ENCODE peak calls at places on chromosome 13, in ten cellular contexts. One of them, this sample, is unnamed. For H3K36me3, the result is how much of the 10 kb centered on the place peaks cover.

GRCh38 chr13:42048625-42049453 is at the start of gene DGKH:
- DNase-seq in sigmoid colon: peak
- DNase-seq in H1: peak
- DNase-seq in K562: peak
- DNase-seq in GM12878: no peak
- DNase-seq in suprapubic skin: peak
- DNase-seq in ovary: peak
- DNase-seq in transverse colon: peak
- DNase-seq in upper lobe of left lung: peak
- DNase-seq in stomach: peak
- DNase-seq in this sample: peak

GRCh38 chr13:39787086-39787487 is 131.6 kb downstream of the COG6 start:
- DNase-seq in suprapubic skin: no peak
- DNase-seq in sigmoid colon: no peak
- DNase-seq in upper lobe of left lung: no peak
- DNase-seq in transverse colon: no peak
- DNase-seq in GM12878: no peak
- DNase-seq in stomach: no peak
- DNase-seq in K562: no peak
- DNase-seq in ovary: no peak
- DNase-seq in H1: no peak
- DNase-seq in this sample: peak

GRCh38 chr13:20772401-20773131 is 1.2 kb downstream of the EEF1AKMT1 start:
- DNase-seq in stomach: no peak
- DNase-seq in K562: no peak
- DNase-seq in GM12878: no peak
- DNase-seq in ovary: no peak
- DNase-seq in transverse colon: no peak
- DNase-seq in H1: no peak
- DNase-seq in suprapubic skin: no peak
- DNase-seq in sigmoid colon: no peak
- DNase-seq in upper lobe of left lung: no peak
- DNase-seq in this sample: no peak

GRCh38 chr13:23667750-23668149 is 97.5 kb downstream of the TNFRSF19 start:
- DNase-seq in GM12878: no peak
- DNase-seq in ovary: no peak
- DNase-seq in upper lobe of left lung: no peak
- DNase-seq in sigmoid colon: no peak
- DNase-seq in H1: peak
- DNase-seq in transverse colon: no peak
- DNase-seq in suprapubic skin: no peak
- DNase-seq in K562: no peak
- DNase-seq in stomach: no peak
- DNase-seq in this sample: no peak

GRCh38 chr13:93862259-93862658 is 617.2 kb downstream of the DCT start:
- DNase-seq in H1: no peak
- DNase-seq in sigmoid colon: no peak
- DNase-seq in K562: no peak
- DNase-seq in ovary: no peak
- DNase-seq in upper lobe of left lung: no peak
- DNase-seq in GM12878: no peak
- DNase-seq in transverse colon: no peak
- DNase-seq in suprapubic skin: no peak
- DNase-seq in stomach: no peak
- DNase-seq in this sample: no peak

GRCh38 chr13:112895521-112896465 is 73.2 kb upstream of the MCF2L start:
- DNase-seq in sigmoid colon: no peak
- DNase-seq in H1: no peak
- DNase-seq in upper lobe of left lung: no peak
- DNase-seq in transverse colon: no peak
- DNase-seq in suprapubic skin: no peak
- DNase-seq in stomach: no peak
- DNase-seq in GM12878: no peak
- DNase-seq in K562: no peak
- DNase-seq in ovary: no peak
- DNase-seq in this sample: no peak

GRCh38 chr13:33264620-33264978 is 21.0 kb downstream of the STARD13 start:
- DNase-seq in transverse colon: peak
- DNase-seq in upper lobe of left lung: peak
- DNase-seq in suprapubic skin: no peak
- DNase-seq in sigmoid colon: no peak
- DNase-seq in GM12878: no peak
- DNase-seq in stomach: no peak
- DNase-seq in ovary: no peak
- DNase-seq in H1: no peak
- DNase-seq in K562: no peak
- DNase-seq in this sample: no peak

GRCh38 chr13:108551674-108552073 is 77.7 kb upstream of the MYO16 start:
- DNase-seq in upper lobe of left lung: no peak
- DNase-seq in K562: no peak
- DNase-seq in stomach: no peak
- DNase-seq in H1: no peak
- DNase-seq in GM12878: no peak
- DNase-seq in suprapubic skin: no peak
- DNase-seq in ovary: no peak
- DNase-seq in sigmoid colon: no peak
- DNase-seq in transverse colon: no peak
- DNase-seq in this sample: no peak

GRCh38 chr13:34044041-34044440 is 226.1 kb downstream of the RFC3 start:
- DNase-seq in GM12878: no peak
- DNase-seq in suprapubic skin: no peak
- DNase-seq in ovary: no peak
- DNase-seq in transverse colon: no peak
- DNase-seq in H1: no peak
- DNase-seq in sigmoid colon: no peak
- DNase-seq in upper lobe of left lung: no peak
- DNase-seq in K562: no peak
- DNase-seq in stomach: no peak
- DNase-seq in this sample: no peak

GRCh38 chr13:73731564-73731963 is 402.6 kb downstream of the KLF12 start:
- DNase-seq in transverse colon: no peak
- DNase-seq in GM12878: no peak
- DNase-seq in sigmoid colon: no peak
- DNase-seq in K562: no peak
- DNase-seq in suprapubic skin: no peak
- DNase-seq in H1: no peak
- DNase-seq in upper lobe of left lung: no peak
- DNase-seq in stomach: no peak
- DNase-seq in ovary: no peak
- DNase-seq in this sample: no peak

GRCh38 chr13:43611631-43612416 is 174.9 kb downstream of the ENOX1 start:
- DNase-seq in transverse colon: no peak
- DNase-seq in H1: no peak
- DNase-seq in ovary: no peak
- DNase-seq in sigmoid colon: no peak
- DNase-seq in suprapubic skin: no peak
- DNase-seq in upper lobe of left lung: no peak
- DNase-seq in GM12878: no peak
- DNase-seq in K562: no peak
- DNase-seq in stomach: no peak
- DNase-seq in this sample: no peak

GRCh38 chr13:30002577-30002976 is 152.2 kb upstream of the UBL3 start:
- DNase-seq in suprapubic skin: no peak
- DNase-seq in sigmoid colon: no peak
- DNase-seq in upper lobe of left lung: no peak
- DNase-seq in GM12878: no peak
- DNase-seq in stomach: no peak
- DNase-seq in ovary: no peak
- DNase-seq in transverse colon: no peak
- DNase-seq in K562: no peak
- DNase-seq in H1: no peak
- DNase-seq in this sample: no peak

GRCh38 chr13:30355405-30355741 is 48.0 kb upstream of the KATNAL1 start:
- DNase-seq in ovary: no peak
- DNase-seq in transverse colon: no peak
- DNase-seq in H1: peak
- DNase-seq in sigmoid colon: no peak
- DNase-seq in suprapubic skin: no peak
- DNase-seq in upper lobe of left lung: peak
- DNase-seq in GM12878: no peak
- DNase-seq in stomach: peak
- DNase-seq in K562: peak
- DNase-seq in this sample: no peak

GRCh38 chr13:27037571-27037970 is 134.0 kb downstream of the USP12 start:
- DNase-seq in K562: no peak
- DNase-seq in suprapubic skin: no peak
- DNase-seq in GM12878: no peak
- DNase-seq in stomach: no peak
- DNase-seq in sigmoid colon: no peak
- DNase-seq in ovary: no peak
- DNase-seq in H1: no peak
- DNase-seq in upper lobe of left lung: no peak
- DNase-seq in transverse colon: no peak
- DNase-seq in this sample: no peak

GRCh38 chr13:60484865-60485264 is 87.8 kb downstream of the TDRD3 start:
- DNase-seq in GM12878: no peak
- DNase-seq in upper lobe of left lung: no peak
- DNase-seq in K562: no peak
- DNase-seq in H1: no peak
- DNase-seq in stomach: no peak
- DNase-seq in transverse colon: no peak
- DNase-seq in suprapubic skin: no peak
- DNase-seq in ovary: no peak
- DNase-seq in sigmoid colon: no peak
- DNase-seq in this sample: no peak

DNA sequence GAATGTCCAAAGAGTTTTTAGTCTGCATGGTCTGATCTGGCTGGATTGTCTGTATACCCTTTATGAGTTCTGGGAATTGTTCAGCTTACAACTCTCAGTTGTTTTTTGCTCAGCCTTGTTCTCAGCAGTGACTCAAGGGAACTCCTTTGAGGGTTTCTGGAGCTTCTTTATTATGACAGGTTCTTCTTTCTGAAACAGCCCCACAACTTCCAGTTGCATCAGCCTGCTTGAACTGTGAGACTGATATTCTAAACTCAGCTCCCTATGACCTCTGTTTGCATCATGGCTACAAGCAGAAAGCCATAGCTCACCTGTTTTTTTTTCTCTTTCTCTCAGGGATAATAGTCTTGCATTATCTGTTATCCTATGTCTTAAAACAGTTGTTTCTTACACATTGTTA is 85.0 kb downstream of the TDRD3 start:
- DNase-seq in suprapubic skin: no peak
- DNase-seq in upper lobe of left lung: no peak
- DNase-seq in ovary: no peak
- DNase-seq in stomach: no peak
- DNase-seq in transverse colon: no peak
- DNase-seq in H1: no peak
- DNase-seq in sigmoid colon: no peak
- DNase-seq in K562: no peak
- DNase-seq in GM12878: no peak
- DNase-seq in this sample: no peak
- TF ChIP-seq EP300 in suprapubic skin: no peak
- TF ChIP-seq EP300 in upper lobe of left lung: no peak
- TF ChIP-seq EP300 in ovary: no peak
- TF ChIP-seq EP300 in stomach: no peak
- TF ChIP-seq EP300 in transverse colon: no peak
- TF ChIP-seq EP300 in H1: no peak
- TF ChIP-seq EP300 in sigmoid colon: no peak
- TF ChIP-seq EP300 in K562: no peak
- TF ChIP-seq EP300 in GM12878: no peak
- TF ChIP-seq EP300 in this sample: no peak

DNA sequence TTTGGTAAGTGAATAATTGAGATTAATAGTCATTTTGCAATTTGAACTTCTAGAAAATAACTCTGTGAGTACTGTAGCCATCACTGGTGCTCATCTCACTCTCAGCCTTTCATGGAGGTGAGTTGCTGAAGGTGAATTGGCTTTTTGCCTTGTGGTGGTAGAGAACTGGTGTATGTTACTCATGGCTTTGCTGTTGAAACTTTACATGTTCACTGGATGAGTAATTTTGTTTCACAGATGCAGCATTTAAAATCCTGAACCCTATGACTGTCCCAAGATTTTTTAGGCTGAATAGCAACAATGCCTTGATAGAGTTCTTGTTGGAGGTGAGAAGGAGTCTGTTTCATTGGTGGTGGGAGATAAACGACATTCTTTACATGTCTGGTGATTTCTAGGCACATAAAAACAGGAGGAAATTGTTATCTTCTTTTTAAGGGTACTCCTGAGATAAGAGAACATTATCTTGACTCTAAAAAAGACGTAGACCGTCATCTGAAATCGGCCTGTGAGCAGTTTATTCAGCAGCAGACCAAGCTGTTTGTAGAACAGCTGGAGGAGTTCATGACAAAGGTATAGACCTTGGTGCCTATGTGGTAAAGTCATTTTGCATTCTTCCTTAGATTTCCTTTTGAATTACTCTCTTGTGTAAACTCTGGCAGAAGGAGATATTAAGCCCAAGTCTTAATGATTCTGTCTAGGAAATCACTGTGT is 53.9 kb downstream of the COG3 start:
- DNase-seq in stomach: no peak
- DNase-seq in upper lobe of left lung: no peak
- DNase-seq in H1: no peak
- DNase-seq in K562: no peak
- DNase-seq in suprapubic skin: no peak
- DNase-seq in transverse colon: no peak
- DNase-seq in sigmoid colon: no peak
- DNase-seq in GM12878: no peak
- DNase-seq in ovary: no peak
- DNase-seq in this sample: no peak
- H3K36me3 ChIP-seq in stomach: half or more
- H3K36me3 ChIP-seq in upper lobe of left lung: under half
- H3K36me3 ChIP-seq in H1: half or more
- H3K36me3 ChIP-seq in K562: half or more
- H3K36me3 ChIP-seq in suprapubic skin: half or more
- H3K36me3 ChIP-seq in transverse colon: half or more
- H3K36me3 ChIP-seq in sigmoid colon: under half
- H3K36me3 ChIP-seq in GM12878: under half
- H3K36me3 ChIP-seq in ovary: under half
- H3K36me3 ChIP-seq in this sample: under half

DNA sequence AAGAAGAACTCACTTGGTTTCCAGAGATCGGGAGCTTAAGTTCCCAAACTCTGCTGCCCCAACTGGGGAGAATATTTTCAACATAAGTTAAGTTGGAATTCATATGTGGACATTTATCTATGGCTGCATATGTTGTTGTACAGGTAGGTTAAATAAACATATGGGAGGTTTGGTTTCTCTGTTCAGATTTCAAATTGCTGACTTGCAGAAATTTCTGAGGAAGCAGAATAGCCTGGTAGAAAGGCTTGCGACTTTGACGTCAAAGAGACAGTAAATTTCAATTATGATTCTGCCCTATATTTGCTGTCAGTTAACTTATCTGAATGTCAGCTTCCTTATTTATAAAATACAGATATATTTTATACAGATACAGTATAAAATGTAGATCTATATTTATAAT is 40.0 kb upstream of the TPP2 start:
- DNase-seq in stomach: no peak
- DNase-seq in upper lobe of left lung: no peak
- DNase-seq in H1: no peak
- DNase-seq in GM12878: no peak
- DNase-seq in ovary: no peak
- DNase-seq in K562: no peak
- DNase-seq in sigmoid colon: no peak
- DNase-seq in suprapubic skin: no peak
- DNase-seq in transverse colon: no peak
- DNase-seq in this sample: no peak
- TF ChIP-seq POLR2A in stomach: no peak
- TF ChIP-seq POLR2A in upper lobe of left lung: no peak
- TF ChIP-seq POLR2A in H1: no peak
- TF ChIP-seq POLR2A in GM12878: no peak
- TF ChIP-seq POLR2A in ovary: no peak
- TF ChIP-seq POLR2A in K562: no peak
- TF ChIP-seq POLR2A in sigmoid colon: no peak
- TF ChIP-seq POLR2A in suprapubic skin: no peak
- TF ChIP-seq POLR2A in transverse colon: no peak
- TF ChIP-seq POLR2A in this sample: no peak

GRCh38 chr13:111139874-111140561 is 24.9 kb downstream of the ARHGEF7 start:
- DNase-seq in K562: no peak
- DNase-seq in upper lobe of left lung: no peak
- DNase-seq in stomach: no peak
- DNase-seq in transverse colon: peak
- DNase-seq in H1: no peak
- DNase-seq in suprapubic skin: no peak
- DNase-seq in GM12878: no peak
- DNase-seq in sigmoid colon: no peak
- DNase-seq in ovary: no peak
- DNase-seq in this sample: no peak
- TF ChIP-seq EP300 in K562: no peak
- TF ChIP-seq EP300 in upper lobe of left lung: no peak
- TF ChIP-seq EP300 in stomach: no peak
- TF ChIP-seq EP300 in transverse colon: no peak
- TF ChIP-seq EP300 in H1: no peak
- TF ChIP-seq EP300 in suprapubic skin: no peak
- TF ChIP-seq EP300 in GM12878: no peak
- TF ChIP-seq EP300 in sigmoid colon: no peak
- TF ChIP-seq EP300 in ovary: no peak
- TF ChIP-seq EP300 in this sample: no peak